ENCODE peak calls at places on chromosomes 11 and 22, in four cellular contexts. T, B, J and C are unnamed samples.

GRCh38 chr22:26264162-26264561 is 94.9 kb downstream of the SEZ6L start:
- DNase-seq in T (no peak), B (no peak), J (no peak), C (no peak)

GRCh38 chr22:49294656-49295464 is 532.8 kb downstream of the BRD1 start:
- DNase-seq in T (no peak), B (no peak), J (no peak), C (no peak)

GRCh38 chr11:38365274-38365673 is 1767.2 kb upstream of the RAG2 start:
- DNase-seq in T (no peak), B (no peak), J (no peak), C (no peak)

GRCh38 chr11:47979378-47980092 is 824 bp upstream of the PTPRJ start:
- DNase-seq in T (no peak), B (no peak), J (no peak), C (peak)

GRCh38 chr11:36057372-36058045 is 113.6 kb downstream of the LDLRAD3 start:
- DNase-seq in T (no peak), B (no peak), J (no peak), C (no peak)

GRCh38 chr11:73055655-73056354 is 86.3 kb downstream of the FCHSD2 start:
- DNase-seq in T (no peak), B (no peak), J (no peak), C (no peak)

GRCh38 chr11:82889133-82890001 is 10.9 kb downstream of the PRCP start:
- DNase-seq in T (no peak), B (no peak), J (no peak), C (peak)

GRCh38 chr11:106854429-106854828 is 163.8 kb downstream of the GUCY1A2 start:
- DNase-seq in T (no peak), B (no peak), J (no peak), C (no peak)

GRCh38 chr11:73493838-73494598 is 103.9 kb downstream of the FAM168A start:
- DNase-seq in T (no peak), B (peak), J (peak), C (peak)

GRCh38 chr11:115226556-115226955 is 277.7 kb downstream of the CADM1 start:
- DNase-seq in T (no peak), B (peak), J (peak), C (peak)

GRCh38 chr22:29914991-29915390 is 32.0 kb downstream of the MTMR3 start:
- DNase-seq in T (no peak), B (no peak), J (peak), C (no peak)

GRCh38 chr11:75565221-75565814 is 3.3 kb downstream of the SERPINH1 start:
- DNase-seq in T (no peak), B (no peak), J (peak), C (peak)
- H3K9ac ChIP-seq in T (no peak), B (no peak), J (peak), C (peak)

GRCh38 chr11:132824642-132825041 is 707.7 kb downstream of the OPCML start:
- DNase-seq in T (no peak), B (no peak), J (no peak), C (no peak)

GRCh38 chr11:132821027-132821426 is 711.3 kb downstream of the OPCML start:
- DNase-seq in T (no peak), B (no peak), J (peak), C (no peak)

GRCh38 chr11:132817387-132817786 is 714.9 kb downstream of the OPCML start:
- DNase-seq in T (no peak), B (no peak), J (no peak), C (no peak)

DNA sequence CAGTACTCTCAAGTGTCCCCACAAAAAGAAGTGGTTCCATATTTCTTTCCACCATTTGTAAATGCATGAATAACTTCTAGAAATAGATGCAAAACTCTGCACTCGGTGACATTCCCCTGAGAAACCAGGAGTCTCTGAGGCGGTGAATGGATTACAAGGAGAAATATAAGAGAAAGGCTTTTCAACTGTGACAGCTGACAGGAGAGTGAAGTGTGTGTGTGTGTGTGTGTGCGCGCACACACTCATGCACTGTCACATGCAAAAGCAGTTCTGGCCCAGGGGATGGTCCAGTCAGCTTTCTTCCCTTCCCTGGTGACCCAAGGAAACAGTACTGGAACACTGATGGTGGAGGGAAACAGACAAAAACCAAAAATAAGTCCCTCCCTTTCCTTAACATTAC is 710.0 kb downstream of the OPCML start:
- DNase-seq in T (no peak), B (no peak), J (no peak), C (no peak)
- H3K9ac ChIP-seq in T (no peak), B (no peak), J (no peak), C (no peak)

DNA sequence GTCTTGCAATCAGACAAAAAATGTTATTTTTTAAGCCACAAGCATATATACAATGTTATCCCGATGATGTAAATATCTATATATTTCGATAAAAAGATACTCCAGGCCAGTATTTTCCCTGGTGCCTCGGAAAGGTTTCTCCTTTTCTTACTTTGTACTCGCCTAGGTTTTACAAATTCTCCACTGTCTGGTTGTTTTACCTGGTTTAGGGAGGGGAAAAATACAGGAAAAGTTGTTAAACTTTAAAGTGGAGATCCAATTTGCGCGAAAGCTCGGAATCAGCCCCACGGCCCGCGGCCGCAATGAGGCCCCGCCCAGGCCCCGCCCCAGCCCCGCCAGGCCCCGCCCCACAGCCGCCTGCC is 58.4 kb upstream of the WNT7B start:
- DNase-seq in T (no peak), B (no peak), J (no peak), C (no peak)
- H3K9ac ChIP-seq in T (peak), B (no peak), J (peak), C (peak)

GRCh38 chr11:121029153-121029552 is 5.3 kb downstream of the TBCEL start:
- DNase-seq in T (no peak), B (no peak), J (no peak), C (no peak)

GRCh38 chr11:121029813-121030445 is 6.0 kb downstream of the TBCEL start:
- DNase-seq in T (no peak), B (no peak), J (no peak), C (no peak)

GRCh38 chr11:121023848-121024751 is at the start of gene TBCEL:
- DNase-seq in T (peak), B (peak), J (peak), C (peak)

DNA sequence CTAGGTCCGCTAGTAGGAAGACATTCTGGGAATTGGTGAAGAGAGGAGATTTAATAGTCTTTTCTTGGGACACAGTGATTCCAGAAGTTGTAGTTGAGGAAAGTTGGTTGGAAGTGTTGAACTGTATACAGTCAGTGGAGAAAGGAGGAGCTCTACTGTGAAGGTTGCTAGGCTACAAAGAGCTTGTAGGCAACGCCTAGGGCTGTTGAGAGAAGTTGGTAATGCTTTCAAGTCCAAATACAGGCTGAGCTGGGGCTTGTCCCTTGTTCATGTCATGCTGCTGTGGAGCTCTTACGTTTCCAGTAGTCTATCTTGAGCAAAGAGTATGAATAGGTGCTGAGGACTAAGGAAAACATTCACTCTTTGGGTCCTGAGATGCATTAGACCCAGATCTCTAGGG is 1.1 kb downstream of the TBCEL start:
- DNase-seq in T (no peak), B (no peak), J (peak), C (no peak)
- H3K9ac ChIP-seq in T (peak), B (peak), J (no peak), C (peak)

GRCh38 chr11:9489366-9489765 is 28.6 kb downstream of the ZNF143 start:
- DNase-seq in T (no peak), B (no peak), J (peak), C (no peak)
- H3K9ac ChIP-seq in T (no peak), B (no peak), J (no peak), C (no peak)

DNA sequence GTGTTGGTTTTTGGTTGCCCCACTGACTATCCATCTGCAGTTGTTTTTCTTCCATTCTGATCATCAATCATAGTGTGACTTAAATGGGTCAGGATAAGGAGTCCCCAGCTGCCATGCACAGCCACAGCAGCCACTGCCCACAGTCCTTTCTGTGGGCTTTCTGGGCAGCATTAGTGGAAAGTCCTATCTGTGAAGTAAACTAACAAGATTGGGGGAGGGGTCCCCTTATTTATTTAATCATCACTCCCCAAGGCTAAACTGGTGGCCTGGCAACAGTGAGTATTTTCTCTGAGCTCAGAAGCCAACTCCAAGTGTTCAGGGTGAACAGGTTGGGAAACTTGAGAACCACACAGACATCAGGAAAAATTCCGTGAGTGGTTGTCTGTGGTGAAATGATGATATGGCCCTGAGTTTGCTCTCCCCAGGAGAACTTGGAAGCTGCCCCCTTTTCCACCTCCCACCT is 145.0 kb downstream of the CCDC34 start:
- DNase-seq in T (no peak), B (no peak), J (peak), C (no peak)
- H3K9ac ChIP-seq in T (no peak), B (no peak), J (no peak), C (no peak)

DNA sequence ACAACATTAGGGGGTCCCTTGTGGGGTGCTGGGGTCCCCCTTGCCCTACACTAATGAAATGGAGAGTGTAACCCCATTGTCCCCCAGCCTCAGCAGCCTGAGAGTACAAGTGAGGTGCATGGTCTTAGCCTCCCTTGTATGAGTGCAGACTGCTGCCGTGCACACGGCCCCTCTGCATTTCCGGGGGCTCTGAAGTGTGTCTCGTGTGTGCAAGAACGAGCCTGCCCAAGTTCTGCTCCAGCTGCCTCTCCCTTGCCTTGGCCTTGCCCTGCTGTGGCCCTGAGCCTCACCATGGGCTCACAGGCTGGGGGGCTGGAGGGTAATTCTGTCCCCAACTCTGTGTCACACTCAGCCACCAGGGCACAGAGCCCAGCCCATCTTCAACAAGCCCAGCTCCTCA is 5.2 kb upstream of the EHD1 start:
- DNase-seq in T (no peak), B (no peak), J (no peak), C (no peak)
- H3K9ac ChIP-seq in T (no peak), B (no peak), J (no peak), C (no peak)

GRCh38 chr11:313304-313786 is 495 bp upstream of the IFITM1 start:
- DNase-seq in T (no peak), B (no peak), J (no peak), C (no peak)

GRCh38 chr11:313787-314547 is at the start of gene IFITM1:
- DNase-seq in T (peak), B (peak), J (peak), C (peak)

GRCh38 chr11:315516-315994 is 1.7 kb downstream of the IFITM1 start:
- DNase-seq in T (no peak), B (no peak), J (no peak), C (no peak)

GRCh38 chr11:316031-316701 is 2.3 kb downstream of the IFITM1 start:
- DNase-seq in T (no peak), B (peak), J (no peak), C (no peak)

DNA sequence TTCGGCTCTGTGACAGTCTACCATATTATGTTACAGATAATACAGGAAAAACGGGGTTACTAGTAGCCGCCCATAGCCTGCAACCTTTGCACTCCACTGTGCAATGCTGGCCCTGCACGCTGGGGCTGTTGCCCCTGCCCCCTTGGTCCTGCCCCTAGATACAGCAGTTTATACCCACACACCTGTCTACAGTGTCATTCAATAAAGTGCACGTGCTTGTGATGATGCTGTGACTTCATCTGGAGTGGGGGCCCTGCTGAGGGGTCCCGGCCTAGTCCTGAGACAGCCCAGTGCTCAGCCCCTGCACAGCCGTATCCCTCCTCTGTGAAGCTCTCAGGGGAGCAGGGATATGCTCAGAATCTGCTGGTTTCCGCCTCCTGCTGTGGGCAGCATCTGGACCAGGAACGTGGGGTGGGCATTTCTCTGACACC is 1.2 kb downstream of the IFITM1 start:
- DNase-seq in T (no peak), B (no peak), J (no peak), C (no peak)
- H3K9ac ChIP-seq in T (no peak), B (no peak), J (no peak), C (peak)

GRCh38 chr22:39524753-39525657 is 4.6 kb downstream of the ATF4 start:
- DNase-seq in T (no peak), B (no peak), J (no peak), C (no peak)

GRCh38 chr22:39525658-39525975 is 5.3 kb downstream of the ATF4 start:
- DNase-seq in T (no peak), B (no peak), J (no peak), C (no peak)

GRCh38 chr22:39527481-39527961 is 5.0 kb downstream of the RPS19BP1 start:
- DNase-seq in T (peak), B (no peak), J (no peak), C (no peak)

GRCh38 chr22:39528080-39528661 is 4.4 kb downstream of the RPS19BP1 start:
- DNase-seq in T (no peak), B (no peak), J (no peak), C (peak)

DNA sequence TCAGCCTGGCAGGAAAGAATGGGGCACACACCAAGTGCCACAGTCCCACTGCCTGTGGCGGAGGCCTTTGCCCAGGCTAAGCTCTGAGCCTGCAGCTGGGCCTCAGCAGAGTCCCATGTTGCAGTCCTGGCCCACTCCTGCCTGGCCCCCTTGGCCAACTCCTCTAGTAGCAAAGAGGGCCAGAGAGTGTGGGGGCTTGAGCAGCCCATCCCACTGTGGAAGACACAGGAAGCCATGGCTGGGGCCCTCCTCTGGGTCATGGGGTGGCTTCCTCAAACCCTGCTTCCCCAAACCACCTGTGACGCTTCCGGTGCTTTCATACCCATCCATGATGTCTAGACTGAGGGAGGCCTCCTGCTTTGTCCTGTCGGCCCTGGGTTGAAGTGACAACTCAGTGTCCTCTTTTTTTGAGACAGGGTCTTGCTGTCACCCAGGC is 5.8 kb downstream of the RPS19BP1 start:
- DNase-seq in T (no peak), B (peak), J (no peak), C (no peak)
- H3K9ac ChIP-seq in T (no peak), B (no peak), J (no peak), C (no peak)

GRCh38 chr22:17999851-18000250 is 24.5 kb downstream of the MICAL3 start:
- DNase-seq in T (peak), B (no peak), J (no peak), C (peak)
- H3K9ac ChIP-seq in T (no peak), B (no peak), J (no peak), C (no peak)